ENCODE peak calls at places on chromosomes 2 and 18, in ten cellular contexts. O is GM23338; X is spleen; L is GM23248; F is MM.1S; J is body of pancreas; C is tibial nerve; E is right lobe of liver; H is mesendoderm; Z is naive thymus-derived CD4-positive, alpha-beta T cell. Y is an unnamed sample. For H3K4me1, the result is how much of the 10 kb centered on the place peaks cover.

GRCh38 chr18:9335255-9336045 is 877 bp downstream of the TWSG1 start:
- DNase-seq in X (no peak), Z (no peak), F (no peak), H (no peak), C (no peak), L (peak), O (no peak), E (no peak), J (no peak), Y (no peak)

GRCh38 chr2:109129921-109130725 is 1.1 kb downstream of the SH3RF3 start:
- DNase-seq in O (peak), L (peak), C (no peak), J (no peak), F (peak), Z (no peak), E (no peak), H (peak), X (peak), Y (peak)

GRCh38 chr2:118738524-118739308 is 108.7 kb downstream of the EN1 start:
- DNase-seq in O (peak), C (no peak), H (peak), J (peak), E (no peak), Z (no peak), F (no peak), L (peak), X (no peak), Y (peak)

GRCh38 chr2:96931966-96932365 is 54.4 kb downstream of the FAM178B start:
- DNase-seq in L (no peak), Z (no peak), O (no peak), C (no peak), J (no peak), H (no peak), F (no peak), E (no peak), X (no peak), Y (no peak)

GRCh38 chr2:7672027-7672684 is 754.9 kb downstream of the RNF144A start:
- DNase-seq in H (peak), F (peak), O (peak), E (no peak), J (peak), L (peak), C (no peak), X (peak), Z (peak), Y (no peak)

GRCh38 chr2:109353806-109354745 is 225.1 kb downstream of the SH3RF3 start:
- DNase-seq in J (no peak), H (no peak), X (no peak), O (no peak), Z (peak), E (peak), L (no peak), F (no peak), C (no peak), Y (no peak)

GRCh38 chr2:36392854-36393253 is 37.3 kb downstream of the CRIM1 start:
- DNase-seq in E (no peak), H (peak), Z (no peak), F (no peak), X (no peak), J (no peak), O (peak), C (no peak), L (no peak), Y (no peak)

GRCh38 chr2:28906376-28906775 is 11.9 kb downstream of the WDR43 start:
- DNase-seq in L (no peak), C (no peak), O (no peak), E (no peak), J (no peak), H (no peak), X (no peak), Z (no peak), F (no peak), Y (no peak)

GRCh38 chr2:98324181-98324580 is 22.1 kb upstream of the CNGA3 start:
- DNase-seq in E (no peak), H (no peak), O (no peak), J (no peak), Z (no peak), L (peak), F (no peak), C (no peak), X (no peak), Y (no peak)

GRCh38 chr2:144836635-144837350 is 316.9 kb upstream of the ZEB2 start:
- DNase-seq in F (no peak), O (no peak), E (no peak), C (no peak), J (no peak), X (no peak), L (peak), H (no peak), Z (no peak), Y (no peak)

GRCh38 chr2:166494140-166494544 is at the start of gene SCN7A:
- DNase-seq in J (peak), X (peak), L (peak), Z (no peak), C (peak), H (peak), O (peak), E (peak), F (no peak), Y (no peak)

GRCh38 chr18:69158949-69159348 is 241.7 kb upstream of the DOK6 start:
- DNase-seq in Z (no peak), J (no peak), C (no peak), O (no peak), E (no peak), L (no peak), X (no peak), H (no peak), F (no peak), Y (no peak)

GRCh38 chr2:239398536-239398935 is 2.3 kb downstream of the HDAC4 start:
- DNase-seq in F (no peak), E (peak), L (peak), J (no peak), H (no peak), Z (no peak), C (no peak), X (peak), O (no peak), Y (no peak)

GRCh38 chr2:237414056-237414661 is at the start of gene COL6A3:
- DNase-seq in C (peak), J (peak), X (no peak), E (no peak), Z (no peak), O (no peak), H (no peak), L (peak), F (no peak), Y (peak)

GRCh38 chr2:130823886-130824491 is 12.7 kb upstream of the ARHGEF4 start:
- DNase-seq in J (no peak), C (no peak), E (no peak), X (peak), O (no peak), H (no peak), F (no peak), Z (peak), L (no peak), Y (no peak)

GRCh38 chr2:132415256-132416079 is 1.1 kb upstream of the GPR39 start:
- DNase-seq in E (no peak), J (no peak), Z (no peak), C (no peak), L (peak), O (peak), F (no peak), X (no peak), H (peak), Y (no peak)

GRCh38 chr2:215615067-215615828 is 179.4 kb upstream of the FN1 start:
- DNase-seq in Z (no peak), C (no peak), H (no peak), X (peak), F (no peak), L (no peak), O (no peak), J (no peak), E (no peak), Y (no peak)

GRCh38 chr2:96464061-96464460 is 41.1 kb downstream of the NEURL3 start:
- DNase-seq in J (no peak), E (no peak), C (no peak), O (no peak), H (no peak), X (no peak), L (no peak), F (no peak), Z (no peak), Y (no peak)

GRCh38 chr18:13629841-13630747 is 96.3 kb downstream of the FAM210A start:
- DNase-seq in F (peak), J (peak), O (peak), C (no peak), Z (peak), H (peak), L (peak), X (no peak), E (no peak), Y (no peak)

GRCh38 chr2:121066526-121066925 is 218.5 kb downstream of the TFCP2L1 start:
- DNase-seq in C (no peak), L (no peak), Z (no peak), X (no peak), H (peak), E (no peak), J (no peak), F (no peak), O (peak), Y (no peak)

GRCh38 chr2:137333386-137333972 is 568.1 kb downstream of the THSD7B start:
- DNase-seq in E (no peak), F (peak), L (peak), Z (no peak), X (no peak), C (no peak), J (no peak), O (no peak), H (no peak), Y (no peak)

GRCh38 chr2:11155326-11156059 is at the start of gene SLC66A3:
- DNase-seq in Z (no peak), F (peak), C (no peak), L (peak), X (peak), O (peak), J (no peak), E (no peak), H (peak), Y (no peak)

GRCh38 chr18:59612461-59612860 is 84.8 kb downstream of the CCBE1 start:
- DNase-seq in O (peak), L (peak), J (no peak), X (no peak), Z (no peak), C (no peak), E (no peak), F (no peak), H (peak), Y (no peak)

GRCh38 chr18:13500891-13501887 is 225.2 kb downstream of the FAM210A start:
- DNase-seq in F (no peak), L (peak), C (no peak), X (no peak), J (peak), H (peak), O (peak), Z (no peak), E (peak), Y (peak)

GRCh38 chr2:73984203-73984921 is at the start of gene TET3:
- DNase-seq in O (peak), Z (peak), L (peak), H (no peak), C (no peak), J (peak), F (peak), X (peak), E (peak), Y (peak)

GRCh38 chr18:76983613-76984051 is 149.0 kb downstream of the MBP start:
- DNase-seq in O (no peak), L (no peak), H (no peak), X (peak), E (no peak), F (no peak), J (no peak), C (no peak), Z (no peak), Y (no peak)

GRCh38 chr2:107235491-107236254 is 349.7 kb upstream of the ST6GAL2 start:
- DNase-seq in H (peak), O (peak), J (no peak), F (no peak), Z (no peak), C (no peak), L (no peak), E (no peak), X (no peak), Y (no peak)

GRCh38 chr2:236661762-236662110 is 92.1 kb downstream of the ACKR3 start:
- DNase-seq in O (no peak), J (no peak), X (no peak), F (no peak), L (peak), H (no peak), Z (no peak), C (no peak), E (no peak), Y (no peak)

GRCh38 chr2:18690342-18690741 is 101.0 kb upstream of the NT5C1B start:
- DNase-seq in J (no peak), O (peak), L (no peak), E (no peak), H (peak), Z (no peak), C (no peak), X (no peak), F (no peak), Y (no peak)

GRCh38 chr2:180012523-180012922 is 5.4 kb upstream of the CWC22 start:
- DNase-seq in F (no peak), X (no peak), Z (no peak), O (no peak), E (no peak), H (no peak), C (no peak), J (no peak), L (peak), Y (no peak)

GRCh38 chr18:62730926-62731325 is 15.6 kb downstream of the PHLPP1 start:
- DNase-seq in L (peak), C (no peak), H (no peak), Z (no peak), J (no peak), E (no peak), O (no peak), F (no peak), X (no peak), Y (no peak)

GRCh38 chr2:20450201-20451108 is 3.6 kb downstream of the RHOB start:
- DNase-seq in X (peak), L (peak), E (peak), Z (no peak), O (peak), C (peak), F (peak), J (peak), H (peak), Y (peak)

GRCh38 chr18:75638597-75639467 is 211.3 kb upstream of the SMIM21 start:
- DNase-seq in J (no peak), F (no peak), L (peak), Z (no peak), E (no peak), O (peak), C (no peak), H (peak), X (no peak), Y (no peak)
- H3K4me3 ChIP-seq in J (no peak), F (no peak), L (peak), Z (no peak), E (no peak), O (peak), C (peak), H (no peak), X (no peak), Y (peak)

GRCh38 chr2:232632904-232633412 is 446 bp upstream of the EFHD1 start:
- DNase-seq in H (peak), F (no peak), Z (no peak), C (peak), X (peak), L (peak), J (peak), E (peak), O (peak), Y (peak)

GRCh38 chr2:232634319-232635150 is 1.1 kb downstream of the EFHD1 start:
- DNase-seq in X (no peak), O (peak), C (no peak), H (peak), Z (no peak), J (no peak), L (no peak), F (no peak), E (no peak), Y (peak)

GRCh38 chr2:232633413-232634318 is at the start of gene EFHD1:
- DNase-seq in O (peak), H (peak), F (peak), J (peak), E (peak), L (peak), C (peak), X (peak), Z (peak), Y (peak)

GRCh38 chr2:232629201-232629475 is 4.3 kb upstream of the EFHD1 start:
- DNase-seq in E (no peak), L (no peak), O (no peak), X (no peak), H (no peak), Z (no peak), C (no peak), F (no peak), J (no peak), Y (no peak)

DNA sequence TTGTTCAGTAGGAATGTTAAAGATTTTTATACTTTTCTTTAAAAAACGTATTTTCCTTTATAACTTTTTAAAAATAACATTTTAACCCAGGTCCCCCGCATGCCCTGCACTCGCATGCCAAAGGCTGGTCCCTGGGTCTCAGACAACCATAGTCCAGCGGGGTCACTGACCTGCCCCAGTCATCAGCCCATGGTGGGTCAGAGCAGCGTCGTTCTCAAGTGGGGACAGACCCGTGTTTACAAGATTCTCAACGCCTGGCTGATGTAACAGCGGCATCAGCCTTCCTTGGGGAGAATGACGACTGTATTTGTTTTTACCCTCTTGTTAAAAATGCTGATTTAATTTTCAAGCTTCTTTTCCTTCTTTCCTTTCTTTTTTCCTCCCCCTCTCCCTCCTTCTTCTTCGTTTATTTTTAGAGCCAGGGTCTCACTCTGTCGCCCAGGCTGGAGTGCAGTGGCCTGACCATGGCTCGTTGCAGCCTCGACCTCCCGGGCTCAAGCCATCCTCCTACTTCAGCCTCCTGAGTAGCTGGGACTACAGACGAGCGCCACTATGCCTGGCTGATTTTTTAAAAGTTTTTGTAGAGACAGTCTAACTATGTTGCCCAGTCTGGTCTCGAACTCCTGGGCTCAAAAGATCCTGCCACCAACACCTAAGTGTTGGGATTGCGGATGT is 1.0 kb upstream of the EFHD1 start:
- DNase-seq in X (no peak), O (no peak), E (no peak), H (peak), L (no peak), F (no peak), C (peak), J (no peak), Z (no peak), Y (no peak)
- H3K4me1 ChIP-seq in X (under half), O (under half), E (under half), H (under half), L (under half), F (under half), C (under half), J (under half), Z (under half), Y (under half)

DNA sequence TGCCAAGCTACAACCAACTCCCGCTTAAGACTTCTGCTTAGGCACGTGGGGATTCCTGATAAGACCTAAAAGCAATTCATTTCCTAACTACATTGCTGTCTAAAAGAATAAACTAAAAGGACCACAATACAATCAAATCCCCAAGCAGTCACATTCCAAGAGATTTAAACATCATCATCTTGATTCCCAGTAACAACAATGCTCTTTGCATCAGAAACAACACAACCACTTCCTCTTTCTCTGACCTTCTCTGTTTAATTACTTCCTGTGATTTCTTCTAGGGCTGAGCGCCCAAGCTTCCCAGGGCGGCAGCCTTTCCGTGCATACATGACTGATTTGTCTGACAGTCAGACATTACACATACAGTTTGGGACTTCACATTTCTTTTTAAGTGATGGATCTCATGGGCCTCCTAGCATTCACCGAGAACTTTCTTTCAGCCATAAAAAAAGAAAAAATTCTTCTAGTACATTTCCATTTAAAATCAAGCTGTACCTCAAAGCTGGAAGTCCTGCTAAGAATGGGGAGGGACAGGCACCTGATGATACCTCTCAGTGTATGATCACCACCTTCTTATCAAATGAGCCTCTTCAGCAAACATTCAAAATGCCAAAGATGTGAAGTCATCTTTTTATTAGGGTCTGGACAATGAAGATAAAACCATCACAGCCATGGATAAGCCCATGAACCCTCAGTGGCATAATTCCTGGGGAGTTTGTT is 11.5 kb downstream of the SPRED2 start:
- DNase-seq in F (no peak), H (peak), X (peak), E (no peak), C (no peak), Z (no peak), J (no peak), O (peak), L (peak), Y (no peak)
- H3K27ac ChIP-seq in F (no peak), H (peak), X (peak), E (no peak), C (no peak), Z (no peak), J (peak), O (peak), L (peak), Y (no peak)

DNA sequence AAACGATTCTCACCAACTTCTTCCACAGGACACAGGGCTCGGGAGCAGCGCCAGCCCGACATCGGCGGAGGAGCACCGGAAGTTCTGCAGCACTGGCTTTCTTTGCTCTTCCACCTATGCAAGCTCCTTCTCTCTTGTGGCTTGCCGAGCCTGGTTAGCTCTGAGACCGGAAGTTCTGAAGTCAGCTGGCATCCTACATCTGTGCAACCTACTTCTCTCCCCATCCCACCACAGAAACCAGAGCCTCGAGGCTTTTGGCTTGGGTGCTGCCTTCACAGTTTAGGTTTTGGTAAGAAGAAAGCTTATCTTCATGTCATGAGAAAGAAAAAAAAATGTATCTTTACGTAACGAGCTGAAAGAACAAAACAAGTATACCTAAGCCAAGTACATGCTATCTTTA is 111.7 kb downstream of the ANKRD44 start:
- DNase-seq in C (no peak), O (no peak), X (peak), H (no peak), J (peak), E (peak), L (no peak), F (peak), Z (peak), Y (peak)
- H3K4me3 ChIP-seq in C (peak), O (no peak), X (peak), H (no peak), J (no peak), E (no peak), L (no peak), F (peak), Z (peak), Y (peak)

GRCh38 chr2:235026137-235026536 is 74.3 kb downstream of the SH3BP4 start:
- DNase-seq in J (peak), E (no peak), Z (no peak), H (peak), X (no peak), L (peak), O (no peak), C (no peak), F (no peak), Y (no peak)

GRCh38 chr2:235027558-235028214 is 75.9 kb downstream of the SH3BP4 start:
- DNase-seq in J (peak), X (no peak), F (no peak), Z (no peak), E (no peak), C (no peak), O (no peak), H (no peak), L (peak), Y (no peak)

GRCh38 chr2:235028646-235029045 is 76.8 kb downstream of the SH3BP4 start:
- DNase-seq in C (no peak), Z (no peak), L (no peak), J (no peak), E (no peak), H (no peak), O (no peak), F (no peak), X (no peak), Y (no peak)

GRCh38 chr2:235024951-235025773 is 73.3 kb downstream of the SH3BP4 start:
- DNase-seq in J (no peak), H (no peak), L (peak), F (no peak), Z (no peak), E (no peak), X (no peak), C (no peak), O (no peak), Y (no peak)

GRCh38 chr2:235026649-235027557 is 75.1 kb downstream of the SH3BP4 start:
- DNase-seq in F (no peak), J (peak), Z (no peak), C (peak), E (peak), H (no peak), O (peak), X (peak), L (peak), Y (no peak)
- H3K4me1 ChIP-seq in F (under half), J (half or more), Z (under half), C (under half), E (under half), H (under half), O (under half), X (under half), L (half or more), Y (half or more)